ENCODE peak calls at places on chromosomes 6 and 20, in eight cellular contexts. One of them, this sample, is unnamed.
A peak's percentile ranks its signal among the peaks of the same experiment; 100 is the strongest.

GRCh38 chr20:53565254-53565653 is 28.4 kb downstream of the ZNF217 start:
- DNase-seq in left ventricle myocardium inferior: no peak
- DNase-seq in prostate gland: no peak
- DNase-seq in fibroblast of lung: no peak
- DNase-seq in endodermal cell: no peak
- DNase-seq in mammary epithelial cell: no peak
- DNase-seq in A549: no peak
- DNase-seq in tibial nerve: no peak
- DNase-seq in this sample: no peak

GRCh38 chr6:32637219-32637880 is at the start of gene HLA-DQA1:
- DNase-seq in left ventricle myocardium inferior: no peak
- DNase-seq in prostate gland: no peak
- DNase-seq in fibroblast of lung: no peak
- DNase-seq in endodermal cell: no peak
- DNase-seq in mammary epithelial cell: peak; percentile 23
- DNase-seq in A549: no peak
- DNase-seq in tibial nerve: no peak
- DNase-seq in this sample: no peak

GRCh38 chr6:108174371-108175175 is 8.8 kb downstream of the NR2E1 start:
- DNase-seq in left ventricle myocardium inferior: no peak
- DNase-seq in prostate gland: no peak
- DNase-seq in fibroblast of lung: peak; percentile 23
- DNase-seq in endodermal cell: peak; percentile 93
- DNase-seq in mammary epithelial cell: no peak
- DNase-seq in A549: no peak
- DNase-seq in tibial nerve: no peak
- DNase-seq in this sample: no peak

GRCh38 chr6:169070506-169071176 is 183.0 kb downstream of the THBS2 start:
- DNase-seq in left ventricle myocardium inferior: peak; percentile 67
- DNase-seq in prostate gland: peak; percentile 11
- DNase-seq in fibroblast of lung: peak; percentile 100
- DNase-seq in endodermal cell: no peak
- DNase-seq in mammary epithelial cell: peak; percentile 98
- DNase-seq in A549: peak; percentile 72
- DNase-seq in tibial nerve: peak; percentile 65
- DNase-seq in this sample: peak; percentile 80

GRCh38 chr6:83536647-83537589 is 24.6 kb downstream of the PRSS35 start:
- DNase-seq in left ventricle myocardium inferior: no peak
- DNase-seq in prostate gland: no peak
- DNase-seq in fibroblast of lung: no peak
- DNase-seq in endodermal cell: no peak
- DNase-seq in mammary epithelial cell: no peak
- DNase-seq in A549: no peak
- DNase-seq in tibial nerve: no peak
- DNase-seq in this sample: no peak

GRCh38 chr20:33908351-33908750 is 85.4 kb upstream of the RALY start:
- DNase-seq in left ventricle myocardium inferior: no peak
- DNase-seq in prostate gland: no peak
- DNase-seq in fibroblast of lung: no peak
- DNase-seq in endodermal cell: no peak
- DNase-seq in mammary epithelial cell: no peak
- DNase-seq in A549: no peak
- DNase-seq in tibial nerve: no peak
- DNase-seq in this sample: no peak

GRCh38 chr6:166258854-166259276 is 49.3 kb downstream of the PRR18 start:
- DNase-seq in left ventricle myocardium inferior: no peak
- DNase-seq in prostate gland: no peak
- DNase-seq in fibroblast of lung: no peak
- DNase-seq in endodermal cell: no peak
- DNase-seq in mammary epithelial cell: no peak
- DNase-seq in A549: no peak
- DNase-seq in tibial nerve: peak; percentile 20
- DNase-seq in this sample: peak; percentile 79

GRCh38 chr6:39292637-39293036 is 21.6 kb downstream of the KCNK17 start:
- DNase-seq in left ventricle myocardium inferior: no peak
- DNase-seq in prostate gland: no peak
- DNase-seq in fibroblast of lung: no peak
- DNase-seq in endodermal cell: no peak
- DNase-seq in mammary epithelial cell: no peak
- DNase-seq in A549: no peak
- DNase-seq in tibial nerve: no peak
- DNase-seq in this sample: no peak

GRCh38 chr6:111552241-111552744 is 53.4 kb downstream of the TRAF3IP2 start:
- DNase-seq in left ventricle myocardium inferior: peak; percentile 61
- DNase-seq in prostate gland: peak; percentile 72
- DNase-seq in fibroblast of lung: peak; percentile 98
- DNase-seq in endodermal cell: peak; percentile 77
- DNase-seq in mammary epithelial cell: peak; percentile 80
- DNase-seq in A549: no peak
- DNase-seq in tibial nerve: peak; percentile 51
- DNase-seq in this sample: no peak

GRCh38 chr20:23530937-23531567 is 37.2 kb downstream of the CST9L start:
- DNase-seq in left ventricle myocardium inferior: no peak
- DNase-seq in prostate gland: no peak
- DNase-seq in fibroblast of lung: no peak
- DNase-seq in endodermal cell: no peak
- DNase-seq in mammary epithelial cell: no peak
- DNase-seq in A549: no peak
- DNase-seq in tibial nerve: no peak
- DNase-seq in this sample: no peak

GRCh38 chr6:75171581-75172360 is 34.1 kb downstream of the COL12A1 start:
- DNase-seq in left ventricle myocardium inferior: no peak
- DNase-seq in prostate gland: no peak
- DNase-seq in fibroblast of lung: no peak
- DNase-seq in endodermal cell: no peak
- DNase-seq in mammary epithelial cell: no peak
- DNase-seq in A549: no peak
- DNase-seq in tibial nerve: no peak
- DNase-seq in this sample: no peak

GRCh38 chr20:63509088-63509564 is 10.2 kb upstream of the EEF1A2 start:
- DNase-seq in left ventricle myocardium inferior: no peak
- DNase-seq in prostate gland: no peak
- DNase-seq in fibroblast of lung: no peak
- DNase-seq in endodermal cell: peak; percentile 6
- DNase-seq in mammary epithelial cell: no peak
- DNase-seq in A549: no peak
- DNase-seq in tibial nerve: no peak
- DNase-seq in this sample: no peak

GRCh38 chr20:5315807-5316187 is 957 bp downstream of the PROKR2 start:
- DNase-seq in left ventricle myocardium inferior: no peak
- DNase-seq in prostate gland: no peak
- DNase-seq in fibroblast of lung: no peak
- DNase-seq in endodermal cell: no peak
- DNase-seq in mammary epithelial cell: no peak
- DNase-seq in A549: no peak
- DNase-seq in tibial nerve: no peak
- DNase-seq in this sample: no peak

GRCh38 chr20:45128066-45128465 is 3.8 kb upstream of the WFDC12 start:
- DNase-seq in left ventricle myocardium inferior: no peak
- DNase-seq in prostate gland: no peak
- DNase-seq in fibroblast of lung: no peak
- DNase-seq in endodermal cell: no peak
- DNase-seq in mammary epithelial cell: peak; percentile 85
- DNase-seq in A549: no peak
- DNase-seq in tibial nerve: no peak
- DNase-seq in this sample: no peak

GRCh38 chr6:15496345-15497131 is 166.3 kb downstream of the DTNBP1 start:
- DNase-seq in left ventricle myocardium inferior: no peak
- DNase-seq in prostate gland: no peak
- DNase-seq in fibroblast of lung: no peak
- DNase-seq in endodermal cell: no peak
- DNase-seq in mammary epithelial cell: no peak
- DNase-seq in A549: no peak
- DNase-seq in tibial nerve: no peak
- DNase-seq in this sample: no peak

GRCh38 chr6:128979061-128979460 is 96.1 kb downstream of the LAMA2 start:
- DNase-seq in left ventricle myocardium inferior: no peak
- DNase-seq in prostate gland: no peak
- DNase-seq in fibroblast of lung: no peak
- DNase-seq in endodermal cell: no peak
- DNase-seq in mammary epithelial cell: no peak
- DNase-seq in A549: no peak
- DNase-seq in tibial nerve: no peak
- DNase-seq in this sample: no peak

GRCh38 chr20:46458891-46459750 is 52.7 kb upstream of the ELMO2 start:
- DNase-seq in left ventricle myocardium inferior: peak; percentile 21
- DNase-seq in prostate gland: peak; percentile 76
- DNase-seq in fibroblast of lung: no peak
- DNase-seq in endodermal cell: peak; percentile 96
- DNase-seq in mammary epithelial cell: peak; percentile 18
- DNase-seq in A549: no peak
- DNase-seq in tibial nerve: no peak
- DNase-seq in this sample: peak; percentile 86

GRCh38 chr20:59063358-59064213 is 21.0 kb upstream of the PRELID3B start:
- DNase-seq in left ventricle myocardium inferior: peak; percentile 20
- DNase-seq in prostate gland: no peak
- DNase-seq in fibroblast of lung: peak; percentile 92
- DNase-seq in endodermal cell: no peak
- DNase-seq in mammary epithelial cell: peak; percentile 89
- DNase-seq in A549: peak; percentile 39
- DNase-seq in tibial nerve: no peak
- DNase-seq in this sample: no peak

GRCh38 chr6:143634486-143634885 is 43.3 kb upstream of the PHACTR2 start:
- DNase-seq in left ventricle myocardium inferior: no peak
- DNase-seq in prostate gland: no peak
- DNase-seq in fibroblast of lung: peak; percentile 40
- DNase-seq in endodermal cell: no peak
- DNase-seq in mammary epithelial cell: peak; percentile 43
- DNase-seq in A549: no peak
- DNase-seq in tibial nerve: no peak
- DNase-seq in this sample: no peak

GRCh38 chr6:43609402-43609801 is 19.7 kb downstream of the GTPBP2 start:
- DNase-seq in left ventricle myocardium inferior: no peak
- DNase-seq in prostate gland: no peak
- DNase-seq in fibroblast of lung: no peak
- DNase-seq in endodermal cell: no peak
- DNase-seq in mammary epithelial cell: no peak
- DNase-seq in A549: no peak
- DNase-seq in tibial nerve: no peak
- DNase-seq in this sample: no peak

GRCh38 chr6:69232506-69233194 is 564.2 kb downstream of the LMBRD1 start:
- DNase-seq in left ventricle myocardium inferior: peak; percentile 77
- DNase-seq in prostate gland: peak; percentile 44
- DNase-seq in fibroblast of lung: peak; percentile 65
- DNase-seq in endodermal cell: peak; percentile 95
- DNase-seq in mammary epithelial cell: peak; percentile 56
- DNase-seq in A549: peak; percentile 4
- DNase-seq in tibial nerve: peak; percentile 22
- DNase-seq in this sample: peak; percentile 71

DNA sequence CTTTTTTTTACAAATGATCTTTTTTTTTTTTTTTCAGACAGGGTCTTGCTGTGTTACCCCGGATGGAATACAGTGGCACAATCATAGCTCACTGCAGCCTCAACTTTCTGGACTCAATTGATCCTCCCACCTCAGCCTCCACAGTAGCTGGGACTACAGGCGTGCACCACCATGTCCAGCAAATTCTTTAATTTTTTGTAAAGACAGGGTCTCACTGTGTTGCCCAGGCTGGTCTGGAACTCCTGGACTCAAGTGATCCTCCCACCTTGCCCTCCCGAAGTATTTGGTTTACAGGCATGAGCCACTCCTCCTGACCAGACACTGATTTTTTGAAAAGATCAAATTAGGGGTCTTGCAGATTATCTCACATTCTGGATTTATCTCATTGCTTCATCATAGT is 11.0 kb upstream of the MYBL2 start:
- DNase-seq in left ventricle myocardium inferior: no peak
- DNase-seq in prostate gland: no peak
- DNase-seq in fibroblast of lung: no peak
- DNase-seq in endodermal cell: peak; percentile 16
- DNase-seq in mammary epithelial cell: no peak
- DNase-seq in A549: no peak
- DNase-seq in tibial nerve: no peak
- DNase-seq in this sample: no peak
- H3K4me1 ChIP-seq in left ventricle myocardium inferior: peaks cover 14% of the 10 kb centered on the region
- H3K4me1 ChIP-seq in prostate gland: no peaks in the 10 kb centered on the region
- H3K4me1 ChIP-seq in fibroblast of lung: no peaks in the 10 kb centered on the region
- H3K4me1 ChIP-seq in endodermal cell: no peaks in the 10 kb centered on the region
- H3K4me1 ChIP-seq in mammary epithelial cell: peaks cover 4% of the 10 kb centered on the region
- H3K4me1 ChIP-seq in A549: peaks cover 7% of the 10 kb centered on the region
- H3K4me1 ChIP-seq in tibial nerve: no peaks in the 10 kb centered on the region
- H3K4me1 ChIP-seq in this sample: no peaks in the 10 kb centered on the region

DNA sequence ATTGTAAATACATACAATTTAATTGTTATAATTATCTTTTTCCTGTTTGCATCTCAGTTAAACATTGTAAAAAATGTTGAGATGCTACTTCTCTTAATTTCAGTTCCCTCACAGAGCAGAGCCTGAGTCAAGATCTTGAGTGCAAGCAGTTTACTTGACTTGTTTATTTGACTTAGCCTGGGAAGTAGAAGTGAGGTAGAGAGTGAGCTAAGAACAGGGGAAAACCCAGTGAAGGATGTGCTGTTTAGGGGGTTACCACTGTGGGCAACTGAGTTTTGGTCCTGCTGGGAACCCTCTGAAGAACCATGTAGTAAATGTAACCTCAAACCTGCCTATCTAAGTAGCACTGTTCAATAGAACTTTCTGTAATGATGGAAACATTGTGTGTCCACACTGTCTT is 495.2 kb upstream of the FLRT3 start:
- DNase-seq in left ventricle myocardium inferior: no peak
- DNase-seq in prostate gland: no peak
- DNase-seq in fibroblast of lung: no peak
- DNase-seq in endodermal cell: no peak
- DNase-seq in mammary epithelial cell: no peak
- DNase-seq in A549: no peak
- DNase-seq in tibial nerve: no peak
- DNase-seq in this sample: no peak
- H3K27ac ChIP-seq in left ventricle myocardium inferior: no peak overlapping the region
- H3K27ac ChIP-seq in prostate gland: no peak overlapping the region
- H3K27ac ChIP-seq in fibroblast of lung: no peak overlapping the region
- H3K27ac ChIP-seq in endodermal cell: no peak overlapping the region
- H3K27ac ChIP-seq in mammary epithelial cell: no peak overlapping the region
- H3K27ac ChIP-seq in A549: no peak overlapping the region
- H3K27ac ChIP-seq in tibial nerve: no peak overlapping the region
- H3K27ac ChIP-seq in this sample: no peak overlapping the region

GRCh38 chr6:106216527-106216926 is 109.0 kb downstream of the ATG5 start:
- DNase-seq in left ventricle myocardium inferior: no peak
- DNase-seq in prostate gland: no peak
- DNase-seq in fibroblast of lung: no peak
- DNase-seq in endodermal cell: no peak
- DNase-seq in mammary epithelial cell: no peak
- DNase-seq in A549: no peak
- DNase-seq in tibial nerve: no peak
- DNase-seq in this sample: no peak
- H3K4me1 ChIP-seq in left ventricle myocardium inferior: no peaks in the 10 kb centered on the region
- H3K4me1 ChIP-seq in prostate gland: no peaks in the 10 kb centered on the region
- H3K4me1 ChIP-seq in fibroblast of lung: no peaks in the 10 kb centered on the region
- H3K4me1 ChIP-seq in endodermal cell: no peaks in the 10 kb centered on the region
- H3K4me1 ChIP-seq in mammary epithelial cell: no peaks in the 10 kb centered on the region
- H3K4me1 ChIP-seq in A549: no peaks in the 10 kb centered on the region
- H3K4me1 ChIP-seq in tibial nerve: no peaks in the 10 kb centered on the region
- H3K4me1 ChIP-seq in this sample: peaks cover 6% of the 10 kb centered on the region

DNA sequence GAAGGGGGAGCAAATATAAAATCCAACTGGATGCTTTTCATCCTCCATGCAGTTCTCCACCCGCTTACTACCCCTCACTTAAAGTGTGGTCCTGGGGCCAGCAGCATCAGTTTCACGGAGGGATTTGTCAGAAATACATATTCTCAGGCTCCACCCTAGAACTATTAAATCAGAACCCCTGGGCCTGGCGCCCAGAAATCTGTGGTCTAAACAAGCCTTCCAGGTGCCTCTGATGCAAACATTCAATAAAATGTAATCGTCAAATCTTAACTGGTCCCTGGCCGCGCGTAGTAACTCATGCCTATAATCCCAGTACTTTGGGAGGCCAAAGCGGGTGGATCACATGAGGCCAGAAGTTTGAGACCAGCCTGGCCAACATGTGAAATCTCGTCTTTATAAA is 47.7 kb downstream of the ATXN1 start:
- DNase-seq in left ventricle myocardium inferior: no peak
- DNase-seq in prostate gland: peak; percentile 65
- DNase-seq in fibroblast of lung: peak; percentile 46
- DNase-seq in endodermal cell: no peak
- DNase-seq in mammary epithelial cell: no peak
- DNase-seq in A549: no peak
- DNase-seq in tibial nerve: no peak
- DNase-seq in this sample: no peak
- H3K27ac ChIP-seq in left ventricle myocardium inferior: peak overlapping the region; percentile 56
- H3K27ac ChIP-seq in prostate gland: peak overlapping the region; percentile 42
- H3K27ac ChIP-seq in fibroblast of lung: peak overlapping the region; percentile 58
- H3K27ac ChIP-seq in endodermal cell: no peak overlapping the region
- H3K27ac ChIP-seq in mammary epithelial cell: peak overlapping the region; percentile 97
- H3K27ac ChIP-seq in A549: peak overlapping the region; percentile 79
- H3K27ac ChIP-seq in tibial nerve: peak overlapping the region; percentile 71
- H3K27ac ChIP-seq in this sample: peak overlapping the region; percentile 75

This sample was measured in left lung.